ENCODE peak calls at places on chromosomes 7 and 10, in nine cellular contexts. X is ovary, G is MM.1S, W is brain microvascular endothelial cell, R is mesendoderm, C is lung, P is left ventricle myocardium inferior, I is lower lobe of right lung, O is adipocyte. F is an unnamed sample. For H3K36me3 and H3K27me3, the result is how much of the 10 kb centered on the place peaks cover.

GRCh38 chr10:43691503-43691902 is 42.8 kb upstream of the ZNF32 start:
- DNase-seq in X (no peak), G (no peak), W (no peak), R (no peak), C (no peak), P (no peak), I (no peak), O (peak), F (no peak)

GRCh38 chr7:141045842-141046630 is 27.8 kb upstream of the TMEM178B start:
- DNase-seq in X (no peak), G (no peak), W (peak), R (no peak), C (no peak), P (no peak), I (no peak), O (peak), F (no peak)

GRCh38 chr7:25297231-25297630 is 68.9 kb upstream of the NPVF start:
- DNase-seq in X (no peak), G (no peak), W (no peak), R (no peak), C (no peak), P (no peak), I (no peak), O (no peak), F (no peak)

GRCh38 chr10:49601857-49602256 is 8.3 kb upstream of the SLC18A3 start:
- DNase-seq in X (no peak), G (no peak), W (peak), R (no peak), C (no peak), P (no peak), I (no peak), O (no peak), F (no peak)

GRCh38 chr10:50508315-50509051 is 115.3 kb downstream of the SGMS1 start:
- DNase-seq in X (no peak), G (no peak), W (no peak), R (no peak), C (no peak), P (no peak), I (no peak), O (no peak), F (no peak)

GRCh38 chr10:31929986-31930675 is 1.5 kb upstream of the ARHGAP12 start:
- DNase-seq in X (no peak), G (peak), W (no peak), R (peak), C (no peak), P (no peak), I (no peak), O (peak), F (no peak)

GRCh38 chr7:101707587-101707986 is 78.5 kb upstream of the MYL10 start:
- DNase-seq in X (no peak), G (no peak), W (no peak), R (no peak), C (no peak), P (no peak), I (no peak), O (no peak), F (no peak)

GRCh38 chr10:78002541-78003284 is 26.6 kb downstream of the POLR3A start:
- DNase-seq in X (no peak), G (no peak), W (no peak), R (no peak), C (no peak), P (no peak), I (no peak), O (no peak), F (no peak)

GRCh38 chr7:114048386-114049235 is 129.8 kb upstream of the PPP1R3A start:
- DNase-seq in X (no peak), G (peak), W (peak), R (no peak), C (no peak), P (no peak), I (no peak), O (peak), F (no peak)

GRCh38 chr7:73647725-73648592 is 19.7 kb upstream of the VPS37D start:
- DNase-seq in X (peak), G (no peak), W (no peak), R (no peak), C (no peak), P (no peak), I (no peak), O (peak), F (no peak)

GRCh38 chr10:19003341-19003740 is 45.3 kb upstream of the MALRD1 start:
- DNase-seq in X (no peak), G (no peak), W (no peak), R (no peak), C (no peak), P (no peak), I (no peak), O (no peak), F (no peak)

GRCh38 chr7:27175005-27175625 is 995 bp upstream of the HOXA10 start:
- DNase-seq in X (peak), G (no peak), W (no peak), R (peak), C (no peak), P (peak), I (no peak), O (no peak), F (peak)

GRCh38 chr7:17746131-17746530 is 194.2 kb downstream of the SNX13 start:
- DNase-seq in X (no peak), G (no peak), W (no peak), R (no peak), C (no peak), P (no peak), I (no peak), O (no peak), F (no peak)

GRCh38 chr7:34327681-34328080 is 330.3 kb upstream of the NPSR1 start:
- DNase-seq in X (no peak), G (no peak), W (no peak), R (peak), C (no peak), P (no peak), I (no peak), O (no peak), F (no peak)

GRCh38 chr10:87685832-87686589 is 26.3 kb downstream of the PAPSS2 start:
- DNase-seq in X (no peak), G (no peak), W (no peak), R (no peak), C (no peak), P (no peak), I (no peak), O (no peak), F (no peak)

GRCh38 chr10:74363727-74364126 is 212.7 kb downstream of the ADK start:
- DNase-seq in X (no peak), G (no peak), W (no peak), R (no peak), C (no peak), P (no peak), I (no peak), O (no peak), F (no peak)

GRCh38 chr7:84529480-84530205 is 335.1 kb upstream of the SEMA3A start:
- DNase-seq in X (no peak), G (no peak), W (peak), R (peak), C (no peak), P (no peak), I (no peak), O (peak), F (peak)

GRCh38 chr10:91088300-91089140 is 131.9 kb upstream of the PCGF5 start:
- DNase-seq in X (no peak), G (peak), W (peak), R (peak), C (no peak), P (no peak), I (no peak), O (peak), F (no peak)

GRCh38 chr10:70927221-70927943 is 39.0 kb upstream of the PCBD1 start:
- DNase-seq in X (no peak), G (no peak), W (peak), R (no peak), C (no peak), P (no peak), I (no peak), O (no peak), F (no peak)

GRCh38 chr7:17506090-17506489 is 207.6 kb downstream of the AHR start:
- DNase-seq in X (no peak), G (peak), W (no peak), R (no peak), C (peak), P (no peak), I (no peak), O (no peak), F (no peak)

GRCh38 chr7:154231732-154232131 is 179.5 kb downstream of the DPP6 start:
- DNase-seq in X (no peak), G (peak), W (no peak), R (peak), C (no peak), P (no peak), I (no peak), O (no peak), F (no peak)

GRCh38 chr7:100826546-100827329 is 585 bp downstream of the EPHB4 start:
- DNase-seq in X (peak), G (no peak), W (peak), R (no peak), C (no peak), P (no peak), I (no peak), O (peak), F (no peak)

GRCh38 chr10:46325021-46325420 is 38.2 kb downstream of the ANTXRL start:
- DNase-seq in X (no peak), G (no peak), W (no peak), R (peak), C (no peak), P (no peak), I (no peak), O (peak), F (no peak)

GRCh38 chr7:87993269-87993668 is 59.2 kb downstream of the ADAM22 start:
- DNase-seq in X (no peak), G (no peak), W (no peak), R (no peak), C (no peak), P (no peak), I (no peak), O (peak), F (no peak)

GRCh38 chr7:141333459-141333858 is 217.8 kb upstream of the AGK start:
- DNase-seq in X (no peak), G (peak), W (no peak), R (peak), C (no peak), P (no peak), I (no peak), O (peak), F (no peak)

GRCh38 chr10:6114758-6115410 is 26.1 kb downstream of the RBM17 start:
- DNase-seq in X (no peak), G (no peak), W (peak), R (no peak), C (no peak), P (no peak), I (no peak), O (peak), F (peak)

GRCh38 chr10:6115411-6115800 is 26.6 kb downstream of the RBM17 start:
- DNase-seq in X (no peak), G (no peak), W (no peak), R (no peak), C (no peak), P (no peak), I (no peak), O (no peak), F (no peak)

GRCh38 chr10:6116806-6117205 is 28.0 kb downstream of the RBM17 start:
- DNase-seq in X (no peak), G (no peak), W (no peak), R (no peak), C (no peak), P (no peak), I (no peak), O (no peak), F (no peak)

GRCh38 chr10:6114299-6114698 is 25.5 kb downstream of the RBM17 start:
- DNase-seq in X (no peak), G (no peak), W (no peak), R (no peak), C (no peak), P (no peak), I (no peak), O (peak), F (no peak)

DNA sequence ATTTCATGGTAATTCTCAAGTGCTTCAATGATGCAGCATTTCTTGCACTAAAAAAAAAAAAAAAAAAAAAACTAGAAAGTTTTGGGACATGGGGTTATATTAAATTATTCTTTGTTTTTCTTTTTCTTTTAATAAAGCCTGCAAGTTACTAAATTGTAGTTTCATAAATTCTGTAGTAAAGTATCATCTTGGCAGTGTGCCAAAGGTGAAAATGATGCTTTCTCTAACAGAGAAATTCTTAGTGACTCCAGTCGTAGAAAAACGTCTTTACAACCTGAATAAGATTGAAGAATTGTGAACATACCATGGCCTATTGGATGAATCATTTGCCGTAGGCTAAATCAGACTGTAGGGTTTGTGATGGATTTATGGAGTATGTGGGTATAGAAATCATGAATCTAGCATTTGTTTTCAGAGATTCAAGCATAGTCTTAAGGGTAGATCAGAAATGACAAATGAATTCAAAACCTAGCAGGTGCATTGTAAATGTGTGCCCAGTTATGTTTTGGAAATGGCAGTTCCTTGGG is 27.1 kb downstream of the RBM17 start:
- DNase-seq in X (no peak), G (no peak), W (no peak), R (no peak), C (no peak), P (no peak), I (no peak), O (peak), F (no peak)
- H3K36me3 ChIP-seq in X (under half), G (under half), W (under half), R (under half), C (under half), P (half or more), I (half or more), O (half or more), F (under half)

GRCh38 chr10:110077436-110078120 is 69.8 kb downstream of the ADD3 start:
- DNase-seq in X (no peak), G (no peak), W (no peak), R (no peak), C (no peak), P (no peak), I (no peak), O (peak), F (no peak)
- H3K4me3 ChIP-seq in X (no peak), G (peak), W (peak), R (no peak), C (no peak), P (peak), I (peak), O (peak), F (no peak)

GRCh38 chr7:94393251-94393758 is 1.4 kb upstream of the COL1A2 start:
- DNase-seq in X (peak), G (no peak), W (peak), R (peak), C (no peak), P (peak), I (no peak), O (peak), F (no peak)
- H3K27me3 ChIP-seq in X (under half), G (under half), W (under half), R (under half), C (under half), P (under half), I (under half), O (under half), F (under half)

GRCh38 chr10:79328737-79329504 is 18.3 kb upstream of the PPIF start:
- DNase-seq in X (no peak), G (no peak), W (peak), R (peak), C (no peak), P (no peak), I (peak), O (no peak), F (no peak)
- H3K36me3 ChIP-seq in X (under half), G (under half), W (under half), R (under half), C (under half), P (under half), I (under half), O (under half), F (under half)

GRCh38 chr10:27998178-27998953 is 513 bp downstream of the ODAD2 start:
- DNase-seq in X (peak), G (peak), W (peak), R (peak), C (no peak), P (peak), I (peak), O (peak), F (no peak)
- H3K4me3 ChIP-seq in X (peak), G (peak), W (peak), R (peak), C (peak), P (peak), I (peak), O (peak), F (peak)

GRCh38 chr10:59173414-59173813 is 3.0 kb upstream of the PHYHIPL start:
- DNase-seq in X (no peak), G (no peak), W (no peak), R (no peak), C (no peak), P (no peak), I (no peak), O (no peak), F (no peak)

GRCh38 chr10:59176241-59177030 is at the start of gene PHYHIPL:
- DNase-seq in X (peak), G (no peak), W (peak), R (peak), C (no peak), P (no peak), I (peak), O (no peak), F (no peak)

GRCh38 chr10:59177031-59177861 is 803 bp downstream of the PHYHIPL start:
- DNase-seq in X (peak), G (no peak), W (peak), R (peak), C (no peak), P (no peak), I (peak), O (peak), F (peak)

GRCh38 chr10:59175538-59176240 is 754 bp upstream of the PHYHIPL start:
- DNase-seq in X (peak), G (no peak), W (no peak), R (peak), C (no peak), P (no peak), I (peak), O (no peak), F (no peak)

GRCh38 chr10:59172567-59172966 is 3.9 kb upstream of the PHYHIPL start:
- DNase-seq in X (no peak), G (no peak), W (no peak), R (no peak), C (no peak), P (no peak), I (no peak), O (no peak), F (no peak)
- H3K27me3 ChIP-seq in X (under half), G (under half), W (under half), R (under half), C (under half), P (under half), I (under half), O (under half), F (under half)

GRCh38 chr7:128985660-128986059 is 47.9 kb downstream of the IRF5 start:
- DNase-seq in X (no peak), G (no peak), W (no peak), R (peak), C (no peak), P (no peak), I (no peak), O (no peak), F (no peak)
- H3K36me3 ChIP-seq in X (under half), G (under half), W (under half), R (under half), C (under half), P (half or more), I (half or more), O (half or more), F (under half)

DNA sequence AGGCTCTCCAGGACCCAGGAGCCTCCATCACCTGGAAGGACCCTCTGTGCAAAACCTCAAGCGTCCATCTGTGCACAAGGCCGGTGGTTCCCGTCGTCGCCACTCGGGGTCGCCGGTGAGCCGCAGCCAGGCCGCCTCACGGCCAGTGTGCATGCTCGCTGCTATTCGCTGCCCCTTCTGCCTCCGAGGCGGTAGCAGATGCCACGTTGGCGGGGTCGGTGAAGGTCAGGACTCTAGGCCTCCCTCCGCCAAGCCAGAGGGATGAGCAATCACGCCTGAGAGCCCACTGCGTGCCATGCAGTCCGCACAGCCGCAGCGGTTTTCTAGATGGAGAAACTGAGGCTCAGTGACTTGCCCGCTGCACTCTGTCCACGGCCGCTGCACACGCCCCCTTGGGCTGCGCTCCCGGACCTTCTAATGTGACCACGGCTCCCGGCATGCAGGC is 5.7 kb downstream of the UPK3B start:
- DNase-seq in X (no peak), G (no peak), W (peak), R (no peak), C (no peak), P (peak), I (peak), O (peak), F (no peak)
- H3K4me3 ChIP-seq in X (no peak), G (no peak), W (peak), R (no peak), C (no peak), P (peak), I (peak), O (no peak), F (no peak)